ENCODE peak calls at places on chromosome 9, in four cellular contexts. A, P, B and J are unnamed samples.
A peak's percentile ranks its signal among the peaks of the same experiment; 100 is the strongest.

GRCh38 chr9:111298831-111299603 is 31.0 kb downstream of the OR2K2 start:
- DNase-seq in P (peak; percentile 38), B (peak; percentile 37), A (peak; percentile 22), J (no peak)

GRCh38 chr9:136051568-136052432 is 43.3 kb downstream of the NACC2 start:
- DNase-seq in P (no peak), B (no peak), A (peak; percentile 96), J (peak; percentile 59)

GRCh38 chr9:105038057-105038456 is 110.1 kb upstream of the ABCA1 start:
- DNase-seq in A (no peak), P (no peak), B (no peak), J (no peak)

GRCh38 chr9:98962181-98962560 is 18.5 kb downstream of the COL15A1 start:
- DNase-seq in P (no peak), A (no peak), B (no peak), J (no peak)

GRCh38 chr9:135267410-135267809 is 179.9 kb downstream of the OLFM1 start:
- DNase-seq in A (peak; percentile 21), B (no peak), P (no peak), J (no peak)

GRCh38 chr9:137784046-137784445 is 93.5 kb upstream of the CACNA1B start:
- DNase-seq in B (no peak), P (peak; percentile 64), A (no peak), J (peak; percentile 37)

GRCh38 chr9:78014776-78015175 is 16.8 kb downstream of the GNAQ start:
- DNase-seq in B (no peak), P (no peak), A (no peak), J (no peak)

GRCh38 chr9:104810421-104811339 is 46.8 kb downstream of the NIPSNAP3B start:
- DNase-seq in B (no peak), P (no peak), A (no peak), J (peak; percentile 15)

GRCh38 chr9:121650220-121651013 is 1.0 kb upstream of the DAB2IP start:
- DNase-seq in P (peak; percentile 65), A (peak; percentile 42), B (no peak), J (peak; percentile 89)

GRCh38 chr9:14189578-14189977 is 124.4 kb downstream of the NFIB start:
- DNase-seq in A (no peak), B (no peak), P (no peak), J (no peak)

GRCh38 chr9:134892820-134893420 is 12.3 kb downstream of the FCN2 start:
- DNase-seq in P (no peak), A (no peak), B (no peak), J (no peak)

GRCh38 chr9:105332471-105332870 is 88.0 kb downstream of the SLC44A1 start:
- DNase-seq in B (no peak), P (no peak), A (no peak), J (no peak)

GRCh38 chr9:126702501-126703329 is 89.0 kb downstream of the LMX1B start:
- DNase-seq in A (no peak), P (peak; percentile 80), B (no peak), J (peak; percentile 84)

GRCh38 chr9:74444389-74444788 is 52.7 kb upstream of the RORB start:
- DNase-seq in A (no peak), P (no peak), B (no peak), J (no peak)

GRCh38 chr9:89185980-89186379 is 7.4 kb upstream of the SHC3 start:
- DNase-seq in B (no peak), A (no peak), P (no peak), J (peak; percentile 67)

GRCh38 chr9:2857564-2858198 is 13.8 kb upstream of the PUM3 start:
- DNase-seq in A (peak; percentile 47), P (peak; percentile 47), B (peak; percentile 37), J (peak; percentile 72)

GRCh38 chr9:108586451-108586850 is 269.3 kb downstream of the ACTL7B start:
- DNase-seq in A (no peak), B (no peak), P (no peak), J (no peak)

GRCh38 chr9:1429328-1429727 is 379.2 kb downstream of the DMRT2 start:
- DNase-seq in B (no peak), P (no peak), A (peak; percentile 39), J (peak; percentile 58)

GRCh38 chr9:68538200-68538599 is 2.5 kb downstream of the TMEM252 start:
- DNase-seq in B (no peak), P (no peak), A (no peak), J (no peak)

DNA sequence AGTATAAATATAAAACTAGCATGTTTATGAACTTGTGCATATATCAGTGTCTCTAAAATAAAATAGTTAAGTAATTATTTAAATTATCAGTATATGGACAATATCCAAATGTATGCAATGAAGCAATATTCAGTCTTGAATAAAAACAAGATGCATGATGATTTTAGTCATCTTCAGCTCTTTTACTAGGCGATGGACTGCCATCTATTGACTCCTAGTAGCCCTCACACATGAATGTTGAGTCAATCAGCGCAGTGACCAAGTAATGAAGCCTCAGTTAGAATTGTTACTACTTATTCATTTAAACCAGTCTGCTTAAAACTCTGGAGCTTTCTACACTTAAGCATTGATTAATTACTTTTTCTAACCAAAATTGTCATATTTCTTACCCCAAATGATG is 92.9 kb upstream of the GRHPR start:
- DNase-seq in P (no peak), A (no peak), B (no peak), J (no peak)
- TF ChIP-seq MAX in P (no peak), A (no peak), B (no peak), J (no peak)

GRCh38 chr9:37010180-37010579 is 23.9 kb downstream of the PAX5 start:
- DNase-seq in B (no peak), A (no peak), P (no peak), J (no peak)
- TF ChIP-seq NR2C2 in B (no peak), A (no peak), P (no peak), J (no peak)

DNA sequence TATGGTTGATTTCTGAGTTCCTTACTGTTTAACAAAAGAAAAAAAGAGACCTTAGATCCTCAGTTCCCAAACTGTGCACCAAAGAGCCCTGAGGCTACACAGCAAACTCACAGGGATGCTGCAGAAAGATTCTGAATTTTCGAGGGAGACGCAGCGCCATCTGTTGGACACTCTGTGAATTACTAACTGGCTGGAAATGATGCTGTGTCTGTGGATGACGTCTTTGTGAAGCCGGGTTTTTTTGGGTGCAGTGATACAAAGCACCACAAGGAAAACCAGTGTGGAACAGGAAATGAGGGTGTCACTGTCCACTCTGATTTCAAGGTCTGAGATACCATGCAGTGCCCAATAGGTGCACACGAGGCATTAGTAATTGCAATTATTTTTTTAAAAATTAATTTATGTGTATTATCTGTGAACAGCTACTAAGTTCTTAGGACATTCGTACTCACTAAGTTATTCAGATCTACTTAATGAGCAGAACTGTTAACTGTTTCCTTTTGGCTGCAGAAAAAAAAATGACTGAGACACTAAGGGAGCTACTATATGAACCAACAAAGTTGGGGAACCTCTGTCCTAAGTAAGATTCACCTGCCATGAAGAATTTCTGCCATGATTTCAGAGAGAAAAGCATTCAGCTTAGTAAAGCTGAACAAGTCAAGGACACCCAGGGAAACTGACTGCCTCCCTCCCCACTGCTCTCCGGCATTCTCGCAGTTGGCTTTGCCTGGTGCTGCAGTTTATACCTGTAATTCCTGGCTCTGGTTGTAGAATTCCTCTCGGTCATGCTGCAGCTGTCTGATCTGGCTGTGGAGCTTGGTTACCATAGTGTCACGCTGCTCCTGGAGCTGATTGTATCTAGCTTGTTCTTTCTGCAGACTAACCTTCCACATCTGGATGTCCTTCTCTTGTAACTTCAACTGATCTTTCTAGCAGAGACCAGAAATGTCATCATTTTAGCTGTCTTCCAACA is 23.4 kb downstream of the SPACA9 start:
- DNase-seq in A (peak; percentile 75), B (peak; percentile 43), P (peak; percentile 90), J (peak; percentile 78)
- TF ChIP-seq MAX in A (no peak), B (no peak), P (no peak), J (no peak)

GRCh38 chr9:128913995-128914772 is 6.6 kb upstream of the PHYHD1 start:
- DNase-seq in B (no peak), A (no peak), P (no peak), J (no peak)
- TF ChIP-seq NR2C2 in B (no peak), A (no peak), P (no peak), J (no peak)

GRCh38 chr9:25913806-25914205 is 235.6 kb upstream of the TUSC1 start:
- DNase-seq in P (no peak), A (no peak), B (no peak), J (no peak)

GRCh38 chr9:25917593-25918426 is 239.6 kb upstream of the TUSC1 start:
- DNase-seq in P (no peak), B (no peak), A (no peak), J (no peak)
- TF ChIP-seq MAX in P (no peak), B (no peak), A (no peak), J (no peak)

DNA sequence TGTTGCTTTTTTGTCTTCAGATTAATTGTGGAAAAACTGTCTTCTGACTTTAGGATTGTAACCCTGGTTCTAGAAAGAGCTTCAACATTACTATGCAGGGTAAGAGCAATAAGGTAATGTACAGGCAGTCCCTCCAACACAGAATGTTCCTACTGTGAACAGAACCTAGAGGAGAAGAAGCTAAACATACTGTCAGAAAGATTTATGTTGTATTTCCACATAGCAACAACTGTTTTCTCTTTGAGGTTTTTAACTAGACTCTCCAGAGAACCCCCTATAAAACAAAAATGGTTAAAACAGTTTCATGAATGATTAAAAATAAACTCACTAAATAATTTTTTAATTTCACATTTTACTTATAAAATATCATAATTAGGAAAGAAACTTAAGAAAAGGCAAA is 64.3 kb upstream of the NAA35 start:
- DNase-seq in A (no peak), B (no peak), P (no peak), J (no peak)
- TF ChIP-seq NR2C2 in A (no peak), B (no peak), P (no peak), J (no peak)